ENCODE peak calls at places on chromosomes 11 and 22, in four cellular contexts. S is iPS DF 6.9, W is lower lobe of right lung, U is tibial artery. N is an unnamed sample.

GRCh38 chr11:21429401-21429800 is 760.0 kb downstream of the NELL1 start:
- DNase-seq in W (no peak), S (no peak), U (no peak), N (no peak)

GRCh38 chr11:66266378-66267038 is 1.9 kb upstream of the RAB1B start:
- DNase-seq in W (no peak), S (no peak), U (peak; percentile 76), N (no peak)

GRCh38 chr11:127815316-127815715 is 772.0 kb downstream of the ETS1 start:
- DNase-seq in W (no peak), S (no peak), U (no peak), N (no peak)

GRCh38 chr11:2995091-2995561 is 3.0 kb upstream of the NAP1L4 start:
- DNase-seq in W (no peak), S (no peak), U (no peak), N (no peak)

GRCh38 chr22:21652010-21652546 is 10.0 kb downstream of the SDF2L1 start:
- DNase-seq in S (no peak), U (peak; percentile 92), W (peak; percentile 91), N (peak; percentile 93)

GRCh38 chr11:126082251-126083109 is 19.8 kb upstream of the CDON start:
- DNase-seq in U (no peak), W (no peak), S (no peak), N (no peak)

GRCh38 chr22:30694171-30694637 is 470 bp upstream of the OSBP2 start:
- DNase-seq in W (peak; percentile 79), S (no peak), U (peak; percentile 64), N (peak; percentile 65)

GRCh38 chr11:72738199-72739141 is 13.7 kb downstream of the ARAP1 start:
- DNase-seq in W (peak; percentile 88), S (no peak), U (no peak), N (no peak)

GRCh38 chr11:100969008-100969407 is 160.6 kb downstream of the PGR start:
- DNase-seq in U (no peak), S (no peak), W (no peak), N (no peak)

GRCh38 chr22:21942407-21942895 is 10.2 kb downstream of the PPM1F start:
- DNase-seq in S (no peak), U (peak; percentile 84), W (peak; percentile 80), N (peak; percentile 91)

GRCh38 chr11:36817336-36817965 is 219.4 kb upstream of the RAG2 start:
- DNase-seq in W (no peak), S (no peak), U (no peak), N (no peak)

GRCh38 chr22:35560366-35560765 is 19.7 kb downstream of the RASD2 start:
- DNase-seq in U (no peak), S (no peak), W (no peak), N (no peak)

GRCh38 chr11:74636633-74637184 is 44.3 kb downstream of the POLD3 start:
- DNase-seq in S (no peak), W (no peak), U (no peak), N (no peak)

GRCh38 chr11:46293616-46294015 is 16.2 kb downstream of the CREB3L1 start:
- DNase-seq in W (no peak), S (no peak), U (no peak), N (no peak)

GRCh38 chr22:49853981-49854791 is 542 bp downstream of the ZBED4 start:
- DNase-seq in S (no peak), W (peak; percentile 65), U (no peak), N (peak; percentile 56)

GRCh38 chr11:62069374-62069773 is 54.4 kb upstream of the INCENP start:
- DNase-seq in S (no peak), W (no peak), U (no peak), N (no peak)

GRCh38 chr11:1100417-1101245 is 26.0 kb downstream of the MUC2 start:
- DNase-seq in W (peak; percentile 33), U (no peak), S (no peak), N (peak; percentile 55)

GRCh38 chr11:46918087-46918751 is at the start of gene LRP4:
- DNase-seq in U (no peak), S (no peak), W (no peak), N (peak; percentile 86)

GRCh38 chr11:112253605-112254242 is 6.9 kb downstream of the PLET1 start:
- DNase-seq in S (no peak), W (no peak), U (no peak), N (no peak)

GRCh38 chr11:101342307-101342706 is 212.7 kb upstream of the PGR start:
- DNase-seq in S (no peak), U (no peak), W (no peak), N (no peak)

GRCh38 chr11:57434640-57435546 is 8.0 kb upstream of the SLC43A3 start:
- DNase-seq in W (no peak), S (no peak), U (no peak), N (no peak)

GRCh38 chr11:1892558-1892957 is 863 bp upstream of the PRR33 start:
- DNase-seq in S (no peak), W (no peak), U (no peak), N (no peak)

GRCh38 chr11:117842131-117842941 is 17.8 kb upstream of the FXYD2 start:
- DNase-seq in U (peak; percentile 71), S (no peak), W (peak; percentile 52), N (peak; percentile 67)

GRCh38 chr11:77100166-77101042 is 2.2 kb upstream of the OMP start:
- DNase-seq in U (peak; percentile 59), W (peak; percentile 14), S (no peak), N (peak; percentile 32)

GRCh38 chr11:2700415-2701211 is 819 bp upstream of the KCNQ1OT1 start:
- DNase-seq in S (no peak), W (peak; percentile 83), U (peak; percentile 84), N (peak; percentile 82)

DNA sequence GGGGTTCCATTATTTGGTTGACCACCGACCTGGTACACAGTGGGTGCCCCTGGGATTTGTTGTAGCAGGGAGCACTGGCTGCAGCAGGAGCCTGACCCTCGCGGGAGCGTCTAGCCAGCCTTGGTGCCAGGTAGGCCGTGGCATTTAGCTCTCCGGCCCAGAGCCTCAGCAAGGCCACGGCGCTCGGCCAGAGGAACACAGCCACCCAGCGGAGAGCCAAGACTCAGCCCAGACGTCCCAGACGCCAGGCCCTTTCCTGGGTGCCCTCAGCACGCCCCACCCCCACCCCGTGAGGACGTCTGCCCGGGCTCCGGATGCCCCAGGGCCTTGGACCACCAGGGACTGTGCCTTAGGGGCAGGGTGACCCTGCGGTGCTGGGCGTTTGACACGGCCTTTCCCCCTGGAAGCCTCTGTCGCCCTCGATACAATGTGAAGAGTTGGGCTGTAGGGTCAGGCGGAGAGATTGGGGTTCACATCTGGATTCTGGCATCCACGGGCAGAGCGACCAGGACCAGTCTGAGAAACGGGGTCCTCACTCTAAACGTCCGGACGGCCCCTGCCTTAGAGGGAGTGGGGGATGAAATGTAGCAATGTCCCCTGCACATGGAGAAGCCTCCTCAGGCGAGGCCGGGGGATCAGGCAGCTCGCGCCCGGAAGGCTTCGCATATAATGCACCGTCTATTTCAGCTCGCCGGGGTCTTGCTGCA is 99.2 kb upstream of the FGF3 start:
- DNase-seq in U (peak; percentile 90), W (peak; percentile 39), S (no peak), N (peak; percentile 79)
- H3K4me3 ChIP-seq in U (no peak overlapping the region), W (no peak overlapping the region), S (no peak overlapping the region), N (no peak overlapping the region)

DNA sequence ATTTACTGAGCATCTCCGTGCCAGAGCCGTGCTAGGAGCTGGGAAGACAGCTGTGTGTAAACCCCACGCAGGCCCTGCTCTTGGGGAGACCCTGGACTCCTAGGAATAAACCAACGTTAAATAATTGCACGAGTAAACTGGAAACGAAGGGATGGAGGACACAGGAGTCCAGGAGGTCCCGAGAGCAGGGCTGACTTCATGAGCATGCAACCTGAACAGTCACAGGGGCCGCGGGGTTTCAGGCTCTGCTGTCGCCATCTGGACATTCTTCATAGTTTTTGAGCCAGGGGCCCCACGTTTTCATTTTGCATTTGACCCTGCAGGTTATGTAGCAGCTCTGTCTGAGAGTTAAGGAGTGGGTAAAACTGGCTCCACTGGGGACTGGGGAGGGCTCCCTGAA is 63.0 kb downstream of the PRDM11 start:
- DNase-seq in S (no peak), W (no peak), U (no peak), N (no peak)
- H3K4me3 ChIP-seq in S (no peak overlapping the region), W (peak overlapping the region; percentile 35), U (peak overlapping the region; percentile 20), N (no peak overlapping the region)

GRCh38 chr22:38705235-38706100 is at the start of gene GTPBP1:
- DNase-seq in W (peak; percentile 98), U (peak; percentile 100), S (peak; percentile 100), N (peak; percentile 99)

GRCh38 chr22:38706885-38707180 is 1.1 kb downstream of the GTPBP1 start:
- DNase-seq in S (no peak), U (no peak), W (no peak), N (no peak)

GRCh38 chr22:38707984-38708383 is 2.2 kb downstream of the GTPBP1 start:
- DNase-seq in W (no peak), S (no peak), U (no peak), N (no peak)

GRCh38 chr22:38706101-38706884 is 549 bp downstream of the GTPBP1 start:
- DNase-seq in S (no peak), U (peak; percentile 79), W (peak; percentile 71), N (peak; percentile 86)

DNA sequence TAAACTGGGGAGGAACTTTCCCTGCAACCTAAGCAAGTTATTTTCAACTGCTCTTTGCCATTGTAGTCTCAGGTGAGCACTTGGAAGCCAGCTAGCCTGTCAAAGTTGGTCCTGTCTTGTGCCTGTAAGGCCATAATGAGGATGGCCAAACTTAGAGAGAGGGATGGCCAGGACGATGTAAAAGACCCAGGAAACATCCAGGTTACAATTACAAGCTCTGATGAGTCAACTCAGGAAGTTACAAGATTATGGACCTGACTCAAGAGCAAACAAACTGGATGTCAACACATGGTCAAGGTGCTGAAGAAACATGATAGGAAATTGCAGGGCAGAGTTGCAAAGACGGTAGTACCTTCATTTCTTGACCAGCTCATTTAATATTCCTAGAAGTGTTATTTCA is 1.6 kb downstream of the GTPBP1 start:
- DNase-seq in U (no peak), W (no peak), S (no peak), N (no peak)
- H3K4me3 ChIP-seq in U (peak overlapping the region; percentile 97), W (peak overlapping the region; percentile 95), S (no peak overlapping the region), N (peak overlapping the region; percentile 94)

DNA sequence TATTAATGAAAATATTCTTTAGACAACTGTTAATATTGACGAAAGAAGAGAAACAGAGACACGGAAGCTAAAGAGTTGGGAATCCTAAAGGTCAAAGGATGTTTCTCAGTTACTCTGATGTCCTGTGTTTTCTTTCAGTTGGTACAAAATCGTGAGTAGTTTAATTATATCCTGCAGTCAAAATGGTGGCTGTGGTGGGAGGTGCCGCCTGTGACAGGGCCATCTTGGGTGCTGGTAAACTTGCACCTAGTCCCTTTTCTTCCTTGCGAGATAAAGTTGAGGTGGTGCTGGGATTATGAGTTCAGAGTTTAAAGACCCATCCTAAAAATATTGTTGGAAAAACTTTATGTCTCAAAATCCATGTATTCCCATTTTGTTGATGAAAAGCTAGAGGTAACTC is 2.2 kb downstream of the CECR2 start:
- DNase-seq in U (no peak), W (no peak), S (no peak), N (no peak)
- H3K4me3 ChIP-seq in U (no peak overlapping the region), W (peak overlapping the region; percentile 65), S (peak overlapping the region; percentile 99), N (no peak overlapping the region)

GRCh38 chr22:46007003-46007847 is 30.3 kb upstream of the WNT7B start:
- DNase-seq in S (no peak), W (peak; percentile 75), U (peak; percentile 89), N (peak; percentile 91)
- H3K4me3 ChIP-seq in S (no peak overlapping the region), W (peak overlapping the region; percentile 44), U (no peak overlapping the region), N (no peak overlapping the region)

GRCh38 chr11:130070109-130070828 is 575 bp downstream of the APLP2 start:
- DNase-seq in U (peak; percentile 70), S (no peak), W (peak; percentile 65), N (peak; percentile 67)
- H3K4me3 ChIP-seq in U (peak overlapping the region; percentile 89), S (peak overlapping the region; percentile 92), W (peak overlapping the region; percentile 78), N (peak overlapping the region; percentile 90)

N was measured in aorta.